ENCODE peak calls at places on chromosomes 13 and 19, in nine cellular contexts. X, U, K, Y, W, T, N, C and A are unnamed samples.

GRCh38 chr13:24626449-24626848 is 53.8 kb upstream of the ATP12A start:
- ATAC-seq in X (no peak), U (peak), K (no peak), Y (no peak), W (peak), T (peak), N (no peak), C (no peak), A (no peak)

GRCh38 chr13:102255409-102255808 is 146.4 kb downstream of the FGF14 start:
- ATAC-seq in X (no peak), U (no peak), K (no peak), Y (no peak), W (no peak), T (no peak), N (no peak), C (no peak), A (no peak)

GRCh38 chr13:98810746-98811145 is 58.3 kb upstream of the SLC15A1 start:
- ATAC-seq in X (no peak), U (no peak), K (no peak), Y (no peak), W (no peak), T (peak), N (no peak), C (no peak), A (no peak)

GRCh38 chr13:77351326-77351725 is 24.4 kb upstream of the MYCBP2 start:
- ATAC-seq in X (peak), U (no peak), K (no peak), Y (peak), W (no peak), T (no peak), N (no peak), C (no peak), A (no peak)

GRCh38 chr13:21584973-21585592 is 18.9 kb downstream of the MICU2 start:
- ATAC-seq in X (no peak), U (no peak), K (no peak), Y (no peak), W (no peak), T (no peak), N (no peak), C (no peak), A (no peak)

GRCh38 chr13:24893863-24894262 is 129.9 kb downstream of the RNF17 start:
- ATAC-seq in X (no peak), U (no peak), K (no peak), Y (no peak), W (no peak), T (no peak), N (no peak), C (no peak), A (no peak)

GRCh38 chr13:82636119-82636518 is 1246.2 kb downstream of the SLITRK1 start:
- ATAC-seq in X (no peak), U (no peak), K (no peak), Y (no peak), W (no peak), T (no peak), N (no peak), C (no peak), A (no peak)

GRCh38 chr19:16191216-16191908 is 6.2 kb downstream of the FAM32A start:
- ATAC-seq in X (peak), U (no peak), K (no peak), Y (no peak), W (no peak), T (no peak), N (no peak), C (peak), A (no peak)

GRCh38 chr13:73832203-73832602 is 302.0 kb downstream of the KLF12 start:
- ATAC-seq in X (no peak), U (no peak), K (no peak), Y (no peak), W (no peak), T (no peak), N (no peak), C (no peak), A (no peak)

GRCh38 chr13:88806438-88806837 is 1135.3 kb downstream of the SLITRK5 start:
- ATAC-seq in X (no peak), U (no peak), K (no peak), Y (no peak), W (no peak), T (no peak), N (no peak), C (no peak), A (no peak)

GRCh38 chr19:38434549-38435051 is 1.1 kb downstream of the RYR1 start:
- ATAC-seq in X (no peak), U (no peak), K (no peak), Y (peak), W (no peak), T (no peak), N (peak), C (no peak), A (no peak)

GRCh38 chr13:24308488-24309020 is 826 bp upstream of the C1QTNF9 start:
- ATAC-seq in X (peak), U (no peak), K (peak), Y (peak), W (no peak), T (no peak), N (no peak), C (no peak), A (peak)

GRCh38 chr13:21871302-21871862 is 200.5 kb downstream of the FGF9 start:
- ATAC-seq in X (peak), U (no peak), K (no peak), Y (no peak), W (no peak), T (no peak), N (no peak), C (no peak), A (no peak)

GRCh38 chr19:19343016-19343362 is 22.4 kb downstream of the MAU2 start:
- ATAC-seq in X (no peak), U (no peak), K (no peak), Y (no peak), W (no peak), T (no peak), N (no peak), C (no peak), A (no peak)

GRCh38 chr13:107079423-107080099 is 511.6 kb upstream of the ARGLU1 start:
- ATAC-seq in X (no peak), U (no peak), K (no peak), Y (no peak), W (no peak), T (no peak), N (no peak), C (no peak), A (no peak)

GRCh38 chr19:1468274-1469199 is 10.5 kb downstream of the C19orf25 start:
- ATAC-seq in X (no peak), U (no peak), K (peak), Y (no peak), W (peak), T (peak), N (peak), C (peak), A (peak)

GRCh38 chr13:113646921-113647340 is 11.1 kb downstream of the ATP4B start:
- ATAC-seq in X (no peak), U (peak), K (no peak), Y (peak), W (no peak), T (no peak), N (no peak), C (peak), A (no peak)

GRCh38 chr19:39509233-39509632 is 5.7 kb upstream of the SELENOV start:
- ATAC-seq in X (no peak), U (no peak), K (no peak), Y (no peak), W (no peak), T (no peak), N (no peak), C (no peak), A (no peak)

GRCh38 chr13:27018882-27019281 is 152.7 kb downstream of the USP12 start:
- ATAC-seq in X (no peak), U (no peak), K (no peak), Y (no peak), W (no peak), T (no peak), N (no peak), C (no peak), A (no peak)

GRCh38 chr13:97142452-97142851 is 79.7 kb upstream of the MBNL2 start:
- ATAC-seq in X (peak), U (no peak), K (peak), Y (peak), W (no peak), T (no peak), N (peak), C (peak), A (peak)

GRCh38 chr19:56273563-56274117 is 1.1 kb downstream of the EDDM13 start:
- ATAC-seq in X (no peak), U (no peak), K (no peak), Y (no peak), W (no peak), T (no peak), N (no peak), C (no peak), A (no peak)

GRCh38 chr13:108194435-108194936 is 20.9 kb downstream of the LIG4 start:
- ATAC-seq in X (peak), U (no peak), K (no peak), Y (peak), W (no peak), T (no peak), N (no peak), C (no peak), A (no peak)

GRCh38 chr13:68173111-68173510 is 943.0 kb upstream of the PCDH9 start:
- ATAC-seq in X (no peak), U (no peak), K (no peak), Y (no peak), W (no peak), T (no peak), N (no peak), C (no peak), A (no peak)

GRCh38 chr19:7603919-7604318 is 8.3 kb downstream of the CAMSAP3 start:
- ATAC-seq in X (no peak), U (no peak), K (no peak), Y (no peak), W (no peak), T (no peak), N (no peak), C (no peak), A (no peak)

GRCh38 chr13:48010698-48011097 is 9.6 kb upstream of the SUCLA2 start:
- ATAC-seq in X (no peak), U (no peak), K (no peak), Y (no peak), W (no peak), T (no peak), N (no peak), C (no peak), A (no peak)

GRCh38 chr13:111302045-111302722 is 18.3 kb upstream of the TEX29 start:
- ATAC-seq in X (no peak), U (no peak), K (peak), Y (peak), W (no peak), T (no peak), N (peak), C (no peak), A (no peak)

GRCh38 chr13:41561179-41561578 is 103.8 kb downstream of the RGCC start:
- ATAC-seq in X (peak), U (no peak), K (peak), Y (peak), W (no peak), T (no peak), N (no peak), C (no peak), A (no peak)

GRCh38 chr13:74080762-74081161 is 53.4 kb downstream of the KLF12 start:
- ATAC-seq in X (no peak), U (no peak), K (no peak), Y (no peak), W (peak), T (no peak), N (no peak), C (no peak), A (no peak)

GRCh38 chr19:11420894-11421606 is 1.9 kb upstream of the RGL3 start:
- ATAC-seq in X (no peak), U (no peak), K (peak), Y (peak), W (no peak), T (no peak), N (no peak), C (no peak), A (no peak)

GRCh38 chr13:23554000-23554399 is 16.2 kb upstream of the TNFRSF19 start:
- ATAC-seq in X (no peak), U (no peak), K (peak), Y (no peak), W (no peak), T (no peak), N (no peak), C (peak), A (no peak)

GRCh38 chr13:83827338-83827737 is 54.9 kb downstream of the SLITRK1 start:
- ATAC-seq in X (no peak), U (no peak), K (no peak), Y (no peak), W (no peak), T (no peak), N (no peak), C (no peak), A (no peak)

GRCh38 chr13:77565635-77566034 is 30.1 kb downstream of the SCEL start:
- ATAC-seq in X (peak), U (no peak), K (no peak), Y (no peak), W (no peak), T (peak), N (no peak), C (peak), A (peak)

GRCh38 chr13:89565711-89566110 is 1781.8 kb upstream of the MIR17HG start:
- ATAC-seq in X (no peak), U (no peak), K (no peak), Y (no peak), W (no peak), T (no peak), N (no peak), C (no peak), A (no peak)

GRCh38 chr13:52862358-52863206 is 14.1 kb upstream of the PCDH8 start:
- ATAC-seq in X (peak), U (no peak), K (no peak), Y (no peak), W (no peak), T (no peak), N (no peak), C (peak), A (no peak)

GRCh38 chr19:55341191-55342043 is 1.7 kb downstream of the KMT5C start:
- ATAC-seq in X (peak), U (no peak), K (peak), Y (no peak), W (no peak), T (peak), N (no peak), C (peak), A (no peak)

GRCh38 chr19:23957660-23958281 is 43.1 kb downstream of the ZNF726 start:
- ATAC-seq in X (peak), U (no peak), K (no peak), Y (no peak), W (no peak), T (no peak), N (no peak), C (no peak), A (no peak)

GRCh38 chr13:54029226-54029625 is 1000.6 kb downstream of the OLFM4 start:
- ATAC-seq in X (no peak), U (no peak), K (no peak), Y (no peak), W (no peak), T (no peak), N (no peak), C (no peak), A (peak)

GRCh38 chr13:42574435-42575311 is 721 bp downstream of the TNFSF11 start:
- ATAC-seq in X (peak), U (peak), K (no peak), Y (no peak), W (peak), T (peak), N (no peak), C (no peak), A (peak)

GRCh38 chr19:46133101-46133627 is 8.7 kb upstream of the IGFL3 start:
- ATAC-seq in X (no peak), U (no peak), K (no peak), Y (peak), W (no peak), T (no peak), N (no peak), C (peak), A (no peak)